ENCODE peak calls at places on chromosomes 6 and 20, in five cellular contexts. T, I, A, E and M are unnamed samples.

GRCh38 chr20:14481863-14482262 is 144.5 kb upstream of the FLRT3 start:
- DNase-seq in T (no peak), I (peak), A (no peak), E (peak), M (no peak)

GRCh38 chr6:73823832-73824231 is 127.8 kb downstream of the CD109 start:
- DNase-seq in T (no peak), I (no peak), A (no peak), E (no peak), M (no peak)

GRCh38 chr6:41367700-41368099 is 32.3 kb downstream of the NCR2 start:
- DNase-seq in T (peak), I (peak), A (peak), E (peak), M (no peak)

GRCh38 chr20:48586728-48587127 is 241.1 kb downstream of the PREX1 start:
- DNase-seq in T (no peak), I (no peak), A (no peak), E (no peak), M (no peak)

GRCh38 chr6:21873562-21873961 is 280.0 kb downstream of the SOX4 start:
- DNase-seq in T (no peak), I (peak), A (no peak), E (peak), M (no peak)

GRCh38 chr6:16511723-16512584 is 249.3 kb downstream of the ATXN1 start:
- DNase-seq in T (no peak), I (no peak), A (no peak), E (no peak), M (no peak)

GRCh38 chr6:127406122-127406521 is 53.1 kb downstream of the KIAA0408 start:
- DNase-seq in T (no peak), I (no peak), A (no peak), E (no peak), M (no peak)

GRCh38 chr20:49501917-49502316 is 19.4 kb upstream of the KCNB1 start:
- DNase-seq in T (peak), I (peak), A (no peak), E (peak), M (no peak)

GRCh38 chr6:117188627-117189201 is 76.6 kb upstream of the VGLL2 start:
- DNase-seq in T (peak), I (no peak), A (no peak), E (no peak), M (no peak)

GRCh38 chr20:58254890-58255289 is 26.4 kb upstream of the ANKRD60 start:
- DNase-seq in T (no peak), I (no peak), A (no peak), E (no peak), M (no peak)

GRCh38 chr6:112694986-112695385 is 347.9 kb downstream of the RFPL4B start:
- DNase-seq in T (peak), I (no peak), A (no peak), E (peak), M (no peak)

GRCh38 chr20:16459019-16459700 is 114.1 kb downstream of the KIF16B start:
- DNase-seq in T (no peak), I (peak), A (no peak), E (peak), M (no peak)

GRCh38 chr20:51978081-51978501 is 175.8 kb upstream of the SALL4 start:
- DNase-seq in T (no peak), I (no peak), A (no peak), E (no peak), M (no peak)

GRCh38 chr6:71402101-71402500 is 113.5 kb downstream of the OGFRL1 start:
- DNase-seq in T (no peak), I (no peak), A (no peak), E (no peak), M (no peak)

GRCh38 chr6:114090626-114091025 is 119.7 kb upstream of the HDAC2 start:
- DNase-seq in T (no peak), I (no peak), A (no peak), E (peak), M (no peak)

GRCh38 chr6:163790296-163790840 is 375.9 kb downstream of the QKI start:
- DNase-seq in T (no peak), I (peak), A (no peak), E (peak), M (no peak)

GRCh38 chr6:31677955-31678354 is 2.9 kb downstream of the LY6G5C start:
- DNase-seq in T (no peak), I (no peak), A (no peak), E (no peak), M (no peak)

GRCh38 chr6:31676322-31676903 is 4.5 kb downstream of the LY6G5C start:
- DNase-seq in T (no peak), I (no peak), A (no peak), E (no peak), M (no peak)

GRCh38 chr6:31676904-31677303 is 4.0 kb downstream of the LY6G5C start:
- DNase-seq in T (no peak), I (no peak), A (no peak), E (no peak), M (no peak)

GRCh38 chr6:31680841-31681671 is at the start of gene LY6G5C:
- DNase-seq in T (peak), I (peak), A (peak), E (peak), M (peak)

DNA sequence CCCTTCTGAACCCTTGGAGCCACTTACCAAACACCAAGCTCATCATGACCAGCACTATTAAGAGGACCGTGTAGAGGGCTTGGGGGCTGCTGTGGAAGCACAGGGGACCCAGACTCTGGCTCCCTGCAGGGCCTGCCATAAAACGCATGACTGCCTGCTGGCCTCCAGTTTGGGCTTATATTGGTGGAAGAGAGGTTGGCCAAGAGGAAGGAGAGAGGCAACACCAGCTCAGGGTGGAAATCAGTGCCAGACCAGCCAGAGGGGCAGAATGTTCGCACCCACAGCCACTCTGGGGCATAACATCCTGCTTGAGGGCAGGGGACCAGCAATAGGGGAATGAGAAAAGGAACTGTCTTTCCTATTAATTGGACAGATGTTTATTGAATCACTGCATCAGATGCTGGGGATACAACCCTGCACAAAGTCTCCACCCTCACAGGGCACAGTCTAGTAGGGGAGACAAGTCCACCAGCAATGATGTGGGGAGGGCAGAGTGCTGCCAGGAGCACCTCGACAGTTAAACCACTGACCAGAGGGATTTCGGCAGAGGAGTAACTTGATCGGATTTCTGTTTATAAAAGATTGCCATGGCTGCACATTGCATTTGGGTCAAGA is 534 bp downstream of the LY6G5C start:
- DNase-seq in T (no peak), I (no peak), A (no peak), E (no peak), M (no peak)
- H3K27ac ChIP-seq in T (no peak), I (peak), A (no peak), E (peak), M (no peak)

GRCh38 chr6:29011276-29011734 is 6.2 kb upstream of the ZNF311 start:
- DNase-seq in T (peak), I (peak), A (peak), E (peak), M (peak)
- H3K9ac ChIP-seq in T (no peak), I (peak), A (no peak), E (peak), M (peak)

GRCh38 chr6:90251295-90251992 is 45.2 kb downstream of the BACH2 start:
- DNase-seq in T (no peak), I (peak), A (no peak), E (no peak), M (no peak)

GRCh38 chr6:90247262-90247661 is 49.4 kb downstream of the BACH2 start:
- DNase-seq in T (no peak), I (no peak), A (no peak), E (no peak), M (no peak)

GRCh38 chr6:90250405-90250804 is 46.2 kb downstream of the BACH2 start:
- DNase-seq in T (no peak), I (peak), A (no peak), E (peak), M (no peak)

GRCh38 chr6:90249044-90249443 is 47.6 kb downstream of the BACH2 start:
- DNase-seq in T (no peak), I (peak), A (no peak), E (no peak), M (no peak)

GRCh38 chr6:90249458-90249857 is 47.2 kb downstream of the BACH2 start:
- DNase-seq in T (no peak), I (no peak), A (no peak), E (no peak), M (no peak)
- H3K27ac ChIP-seq in T (no peak), I (no peak), A (no peak), E (no peak), M (no peak)

GRCh38 chr6:43053545-43054205 is at the start of gene CUL7:
- DNase-seq in T (peak), I (peak), A (peak), E (peak), M (peak)

GRCh38 chr6:43052842-43053544 is 658 bp downstream of the CUL7 start:
- DNase-seq in T (no peak), I (peak), A (peak), E (peak), M (peak)

GRCh38 chr6:43050981-43051380 is 2.7 kb downstream of the CUL7 start:
- DNase-seq in T (no peak), I (no peak), A (no peak), E (no peak), M (peak)

GRCh38 chr6:43054206-43054943 is 724 bp upstream of the CUL7 start:
- DNase-seq in T (no peak), I (no peak), A (no peak), E (no peak), M (peak)

GRCh38 chr6:43052225-43052841 is 1.3 kb downstream of the CUL7 start:
- DNase-seq in T (no peak), I (no peak), A (no peak), E (no peak), M (peak)
- H3K9ac ChIP-seq in T (peak), I (peak), A (peak), E (no peak), M (no peak)

GRCh38 chr6:133067960-133068359 is 173.2 kb upstream of the EYA4 start:
- DNase-seq in T (no peak), I (no peak), A (no peak), E (no peak), M (no peak)

GRCh38 chr6:133062077-133062476 is 179.1 kb upstream of the EYA4 start:
- DNase-seq in T (no peak), I (peak), A (no peak), E (peak), M (no peak)

GRCh38 chr6:133057352-133057751 is 183.8 kb upstream of the EYA4 start:
- DNase-seq in T (no peak), I (no peak), A (no peak), E (no peak), M (no peak)

DNA sequence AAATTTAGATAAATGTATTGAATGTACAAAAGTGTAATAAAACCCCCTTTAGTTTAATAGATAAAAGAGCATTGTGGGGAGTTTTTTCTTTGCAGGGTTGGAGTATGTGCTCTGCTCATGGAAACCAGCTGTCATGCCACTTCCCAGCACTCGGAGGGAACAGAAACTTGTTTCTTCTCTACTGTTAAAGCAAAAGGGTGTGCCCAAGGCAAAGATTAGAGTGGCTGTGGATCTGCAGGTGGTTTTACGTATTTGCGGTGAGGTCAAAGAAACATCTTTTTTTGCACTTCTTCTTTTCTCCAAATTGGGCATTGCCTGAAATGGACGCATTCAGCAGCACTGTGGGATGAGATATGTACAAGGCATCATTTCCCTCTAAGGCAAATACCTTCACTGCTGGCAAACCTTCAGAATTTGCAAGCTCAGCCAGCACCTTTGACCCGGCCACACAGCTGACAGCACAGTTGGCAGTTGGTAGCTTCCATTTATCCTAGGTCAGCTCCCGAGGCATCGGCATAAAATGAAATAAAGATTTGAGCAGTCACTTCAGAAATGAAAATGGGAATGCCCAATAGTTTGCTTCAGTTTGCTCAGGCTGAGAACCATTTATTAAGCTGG is 178.3 kb upstream of the EYA4 start:
- DNase-seq in T (no peak), I (peak), A (no peak), E (peak), M (no peak)
- H3K27ac ChIP-seq in T (no peak), I (peak), A (no peak), E (peak), M (no peak)

DNA sequence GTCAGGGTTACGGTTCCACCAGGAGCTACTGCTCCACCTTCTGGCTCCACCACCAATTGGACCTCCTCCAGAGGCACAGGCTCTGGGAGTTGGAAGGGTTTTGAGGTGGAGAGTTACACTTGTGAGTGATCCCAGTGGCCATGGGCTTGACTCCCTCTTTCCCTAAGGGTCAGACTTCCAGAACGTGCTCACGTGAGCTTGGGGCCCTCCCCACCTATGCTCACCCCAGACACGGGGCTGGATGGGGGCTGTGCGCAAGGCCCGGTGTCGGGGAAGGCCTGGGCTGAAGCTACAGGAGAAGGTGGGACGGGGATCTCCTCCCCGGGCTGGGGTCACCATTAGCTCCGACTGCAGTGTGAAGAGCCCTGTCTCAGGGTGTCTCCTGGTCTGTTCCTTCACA is 1.4 kb downstream of the AGER start:
- DNase-seq in T (no peak), I (no peak), A (no peak), E (no peak), M (peak)
- H3K9ac ChIP-seq in T (no peak), I (no peak), A (no peak), E (no peak), M (no peak)